ENCODE peak calls at places on chromosome 15, in nine cellular contexts. D is stimulated activated CD8-positive, alpha-beta memory T cell treated with anti-CD3 and anti-CD28 coated beads, Interleukin-15, amount 100 ng/mL, for 1 hour; K is cardiac fibroblast; C is frontal cortex; R is HTR-8/SVneo; T is DMS79; G is HuH-7.5; A is posterior cingulate gyrus; F is PC-3. V is an unnamed sample.

GRCh38 chr15:64029111-64029510 is 17.2 kb downstream of the DAPK2 start:
- DNase-seq in D (no peak), K (no peak), C (peak), R (no peak), T (no peak), G (no peak), A (peak), F (no peak), V (no peak)

GRCh38 chr15:74543583-74543982 is 2.6 kb downstream of the ARID3B start:
- DNase-seq in D (no peak), K (no peak), C (no peak), R (no peak), T (no peak), G (no peak), A (no peak), F (peak), V (no peak)

GRCh38 chr15:56174649-56175048 is 69.0 kb downstream of the RFX7 start:
- DNase-seq in D (no peak), K (no peak), C (no peak), R (no peak), T (no peak), G (no peak), A (no peak), F (no peak), V (no peak)

GRCh38 chr15:93088200-93088980 is 621 bp downstream of the RGMA start:
- DNase-seq in D (no peak), K (peak), C (peak), R (no peak), T (no peak), G (no peak), A (peak), F (no peak), V (no peak)

GRCh38 chr15:37791693-37792092 is 142.7 kb upstream of the TMCO5A start:
- DNase-seq in D (no peak), K (no peak), C (no peak), R (no peak), T (no peak), G (no peak), A (no peak), F (no peak), V (no peak)

GRCh38 chr15:62985768-62986167 is 56.8 kb upstream of the TPM1 start:
- DNase-seq in D (no peak), K (peak), C (no peak), R (peak), T (no peak), G (no peak), A (peak), F (no peak), V (no peak)

GRCh38 chr15:66846811-66847210 is 144.8 kb downstream of the SMAD6 start:
- DNase-seq in D (no peak), K (no peak), C (no peak), R (no peak), T (no peak), G (no peak), A (no peak), F (no peak), V (no peak)

GRCh38 chr15:100559330-100559729 is 30.6 kb upstream of the CERS3 start:
- DNase-seq in D (no peak), K (peak), C (no peak), R (no peak), T (no peak), G (no peak), A (no peak), F (peak), V (no peak)

GRCh38 chr15:28114721-28115622 is 15.9 kb upstream of the OCA2 start:
- DNase-seq in D (no peak), K (peak), C (no peak), R (no peak), T (no peak), G (no peak), A (no peak), F (no peak), V (no peak)

GRCh38 chr15:73387507-73388255 is 18.9 kb upstream of the HCN4 start:
- DNase-seq in D (no peak), K (peak), C (no peak), R (no peak), T (no peak), G (no peak), A (no peak), F (peak), V (no peak)

GRCh38 chr15:67184208-67184925 is 70.1 kb downstream of the AAGAB start:
- DNase-seq in D (no peak), K (no peak), C (no peak), R (no peak), T (no peak), G (no peak), A (no peak), F (no peak), V (no peak)

GRCh38 chr15:92614791-92615785 is 40.5 kb downstream of the FAM174B start:
- DNase-seq in D (no peak), K (no peak), C (no peak), R (no peak), T (peak), G (no peak), A (no peak), F (no peak), V (no peak)

GRCh38 chr15:96326551-96327154 is 3.8 kb upstream of the NR2F2 start:
- DNase-seq in D (no peak), K (peak), C (no peak), R (no peak), T (no peak), G (peak), A (no peak), F (peak), V (no peak)

GRCh38 chr15:31079519-31079918 is 22.0 kb downstream of the TRPM1 start:
- DNase-seq in D (no peak), K (peak), C (no peak), R (no peak), T (no peak), G (no peak), A (no peak), F (peak), V (no peak)

GRCh38 chr15:46857103-46857502 is 860.2 kb upstream of the SEMA6D start:
- DNase-seq in D (no peak), K (no peak), C (no peak), R (no peak), T (no peak), G (no peak), A (no peak), F (no peak), V (no peak)

GRCh38 chr15:51077565-51078153 is 17.0 kb downstream of the TNFAIP8L3 start:
- DNase-seq in D (peak), K (no peak), C (peak), R (no peak), T (no peak), G (no peak), A (no peak), F (no peak), V (peak)

GRCh38 chr15:63277893-63278505 is 594 bp downstream of the APH1B start:
- DNase-seq in D (no peak), K (no peak), C (no peak), R (no peak), T (no peak), G (no peak), A (no peak), F (peak), V (no peak)

GRCh38 chr15:25563571-25563970 is 124.7 kb upstream of the UBE3A start:
- DNase-seq in D (no peak), K (no peak), C (no peak), R (no peak), T (no peak), G (no peak), A (no peak), F (no peak), V (no peak)

V was measured in memory B cell.